ENCODE peak calls at places on chromosomes 1 and 21, in six cellular contexts. D is right lobe of liver, Q is H1, X is body of pancreas, E is ovary, B is K562. K is an unnamed sample.

GRCh38 chr1:72579629-72580028 is 297.3 kb upstream of the NEGR1 start:
- DNase-seq in D (no peak), Q (no peak), X (no peak), E (no peak), B (no peak), K (no peak)

GRCh38 chr1:212638419-212639151 is 30.0 kb downstream of the ATF3 start:
- DNase-seq in D (no peak), Q (no peak), X (no peak), E (no peak), B (no peak), K (no peak)

GRCh38 chr1:42922687-42923366 is 35.8 kb downstream of the SLC2A1 start:
- DNase-seq in D (no peak), Q (peak; percentile 53), X (peak; percentile 53), E (no peak), B (peak; percentile 88), K (no peak)

GRCh38 chr1:62180649-62181048 is 14.0 kb upstream of the L1TD1 start:
- DNase-seq in D (no peak), Q (no peak), X (no peak), E (no peak), B (no peak), K (no peak)

GRCh38 chr1:94154989-94155388 is 34.0 kb upstream of the ABCA4 start:
- DNase-seq in D (no peak), Q (no peak), X (no peak), E (no peak), B (no peak), K (no peak)

GRCh38 chr1:12230549-12231275 is 882 bp downstream of the VPS13D start:
- DNase-seq in D (peak; percentile 87), Q (no peak), X (peak; percentile 85), E (peak; percentile 64), B (peak; percentile 43), K (peak; percentile 90)

GRCh38 chr1:59692591-59692990 is 122.2 kb upstream of the HOOK1 start:
- DNase-seq in D (no peak), Q (no peak), X (no peak), E (no peak), B (no peak), K (no peak)

GRCh38 chr1:54857741-54858665 is 29.0 kb downstream of the DHCR24 start:
- DNase-seq in D (peak; percentile 78), Q (no peak), X (no peak), E (peak; percentile 24), B (no peak), K (peak; percentile 25)

GRCh38 chr1:26694597-26695416 is 1.0 kb upstream of the ARID1A start:
- DNase-seq in D (no peak), Q (no peak), X (no peak), E (no peak), B (peak; percentile 55), K (no peak)

GRCh38 chr1:94193128-94193527 is 44.3 kb downstream of the ARHGAP29 start:
- DNase-seq in D (no peak), Q (no peak), X (no peak), E (no peak), B (no peak), K (no peak)

GRCh38 chr1:203406446-203407045 is 55.6 kb upstream of the FMOD start:
- DNase-seq in D (no peak), Q (no peak), X (peak; percentile 22), E (peak; percentile 70), B (no peak), K (peak; percentile 46)

GRCh38 chr1:202129453-202130274 is 6.9 kb downstream of the GPR37L1 start:
- DNase-seq in D (no peak), Q (no peak), X (no peak), E (no peak), B (no peak), K (no peak)

GRCh38 chr21:42385619-42386018 is 10.2 kb downstream of the TMPRSS3 start:
- DNase-seq in D (no peak), Q (no peak), X (no peak), E (no peak), B (no peak), K (no peak)

GRCh38 chr1:236099622-236100021 is 34.7 kb upstream of the NID1 start:
- DNase-seq in D (no peak), Q (no peak), X (no peak), E (no peak), B (no peak), K (no peak)

DNA sequence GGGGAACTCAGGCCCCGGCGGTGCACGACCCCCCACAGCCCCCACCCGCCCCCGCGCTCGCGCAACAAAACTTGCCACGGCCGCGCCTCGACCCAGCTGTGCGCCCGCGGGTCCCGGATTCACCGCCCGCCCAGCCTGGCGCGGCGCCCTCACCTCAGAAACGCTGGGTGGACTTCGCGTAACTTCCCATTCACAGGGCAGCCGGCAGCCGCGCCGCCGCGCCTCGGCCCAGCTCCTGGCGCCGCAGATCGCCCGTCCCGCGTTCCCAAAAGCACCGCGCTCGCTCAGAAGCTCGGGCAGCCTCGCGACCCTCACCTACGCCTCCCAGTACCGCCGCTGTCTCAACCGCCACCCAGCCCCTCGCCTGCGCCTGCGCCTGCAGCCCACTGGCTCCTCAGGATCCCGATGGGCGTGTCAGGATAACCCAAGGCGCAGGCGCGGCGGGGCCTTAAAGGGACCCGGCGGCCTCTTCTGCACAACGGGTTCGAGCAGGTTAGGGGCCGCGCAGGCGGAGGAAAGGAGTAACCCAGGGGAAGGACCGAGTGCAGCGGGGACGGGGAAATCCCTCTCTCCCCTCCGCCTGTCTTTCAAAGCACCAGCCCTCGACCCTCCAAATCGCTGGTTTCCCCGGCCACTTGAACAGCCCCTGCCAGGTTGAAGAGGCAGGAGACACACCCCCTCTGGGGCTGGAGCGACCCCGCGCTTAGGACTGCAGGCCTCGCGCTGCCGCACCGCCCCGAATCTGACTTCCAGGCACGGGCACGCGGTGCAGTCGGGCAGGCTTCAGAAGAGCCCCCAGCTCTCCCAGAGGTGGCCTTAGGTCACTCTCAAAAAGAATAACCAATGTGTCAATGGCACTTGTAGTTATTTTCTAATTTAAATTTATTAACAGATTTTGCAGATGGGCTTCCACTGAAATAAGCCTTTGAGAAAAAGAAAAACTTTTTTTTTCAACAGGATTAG is at the start of gene NBPF1:
- DNase-seq in D (peak; percentile 100), Q (peak; percentile 99), X (peak; percentile 98), E (peak; percentile 96), B (peak; percentile 100), K (peak; percentile 98)
- TF ChIP-seq POLR2A in D (peak; percentile 93), Q (peak; percentile 77), X (peak; percentile 83), E (peak; percentile 77), B (no peak), K (no peak)

GRCh38 chr21:45974073-45975016 is 7.2 kb upstream of the COL6A1 start:
- DNase-seq in D (no peak), Q (no peak), X (peak; percentile 40), E (peak; percentile 78), B (peak; percentile 42), K (no peak)

GRCh38 chr21:45976666-45977335 is 4.8 kb upstream of the COL6A1 start:
- DNase-seq in D (no peak), Q (no peak), X (peak; percentile 6), E (no peak), B (no peak), K (no peak)

GRCh38 chr21:45972716-45973474 is 8.7 kb upstream of the COL6A1 start:
- DNase-seq in D (no peak), Q (no peak), X (peak; percentile 51), E (peak; percentile 96), B (no peak), K (peak; percentile 88)

GRCh38 chr21:45973475-45974072 is 8.0 kb upstream of the COL6A1 start:
- DNase-seq in D (no peak), Q (no peak), X (peak; percentile 73), E (peak; percentile 93), B (peak; percentile 72), K (peak; percentile 68)

DNA sequence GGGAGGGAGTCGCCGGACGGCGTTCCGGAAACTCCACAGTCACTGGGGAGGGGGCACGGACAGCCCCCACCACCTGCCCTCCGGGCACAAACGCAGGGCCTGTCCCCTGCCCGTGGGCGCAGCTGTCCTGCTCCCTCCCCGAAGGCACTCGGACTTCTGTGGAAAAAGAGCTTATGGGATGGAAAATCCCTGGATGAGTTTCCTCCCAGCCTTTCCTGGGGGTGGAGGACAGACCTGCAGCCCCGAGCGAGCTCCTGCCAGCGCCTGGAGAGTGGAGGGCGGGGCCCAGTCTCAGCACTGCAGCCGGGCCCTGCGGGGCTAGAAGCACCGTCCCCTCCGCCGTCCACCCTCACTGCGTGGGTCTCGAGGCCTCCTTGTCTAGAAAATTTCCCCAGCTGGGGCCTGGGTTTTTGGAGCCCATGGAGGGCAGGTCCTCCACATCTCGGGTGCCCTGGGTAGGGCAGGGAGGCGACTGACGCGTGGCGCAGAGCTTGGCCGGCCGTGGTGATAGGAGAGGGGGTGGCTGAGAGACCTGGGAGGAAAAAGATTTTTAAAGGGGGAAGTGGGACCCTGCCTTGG is 6.5 kb upstream of the COL6A1 start:
- DNase-seq in D (no peak), Q (no peak), X (peak; percentile 27), E (peak; percentile 74), B (no peak), K (no peak)
- H3K4me3 ChIP-seq in D (no peak overlapping the region), Q (peak overlapping the region; percentile 64), X (no peak overlapping the region), E (peak overlapping the region; percentile 59), B (no peak overlapping the region), K (no peak overlapping the region)

DNA sequence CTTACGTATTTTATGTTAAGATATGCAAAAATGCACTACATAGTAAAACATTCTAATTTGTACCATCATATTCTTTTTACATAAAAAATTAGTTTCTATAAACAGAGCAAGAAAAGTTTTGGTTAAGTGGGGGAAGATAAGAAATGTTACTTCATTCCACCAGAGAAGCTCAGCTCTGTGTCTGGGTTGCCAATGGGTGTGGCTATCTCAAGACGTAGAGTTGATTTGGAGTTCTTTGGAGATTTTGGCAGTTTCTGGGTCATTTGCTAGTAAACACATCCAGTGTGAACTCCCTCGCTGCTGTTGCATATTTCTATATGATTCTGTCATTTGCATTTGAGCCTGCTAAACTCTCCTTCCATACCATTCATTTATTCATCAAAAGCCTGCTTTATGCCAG is 7.2 kb downstream of the RGL1 start:
- DNase-seq in D (no peak), Q (no peak), X (no peak), E (no peak), B (no peak), K (no peak)
- TF ChIP-seq POLR2A in D (no peak), Q (no peak), X (no peak), E (no peak), B (no peak), K (no peak)

GRCh38 chr1:41891403-41891896 is 27.3 kb downstream of the HIVEP3 start:
- DNase-seq in D (peak; percentile 44), Q (no peak), X (peak; percentile 34), E (no peak), B (peak; percentile 56), K (no peak)

GRCh38 chr1:41888756-41889155 is 30.0 kb downstream of the HIVEP3 start:
- DNase-seq in D (no peak), Q (no peak), X (no peak), E (no peak), B (no peak), K (no peak)

GRCh38 chr1:41889506-41890414 is 29.0 kb downstream of the HIVEP3 start:
- DNase-seq in D (peak; percentile 26), Q (no peak), X (no peak), E (no peak), B (no peak), K (no peak)

GRCh38 chr1:41892211-41892840 is 26.4 kb downstream of the HIVEP3 start:
- DNase-seq in D (peak; percentile 23), Q (no peak), X (no peak), E (no peak), B (no peak), K (no peak)

DNA sequence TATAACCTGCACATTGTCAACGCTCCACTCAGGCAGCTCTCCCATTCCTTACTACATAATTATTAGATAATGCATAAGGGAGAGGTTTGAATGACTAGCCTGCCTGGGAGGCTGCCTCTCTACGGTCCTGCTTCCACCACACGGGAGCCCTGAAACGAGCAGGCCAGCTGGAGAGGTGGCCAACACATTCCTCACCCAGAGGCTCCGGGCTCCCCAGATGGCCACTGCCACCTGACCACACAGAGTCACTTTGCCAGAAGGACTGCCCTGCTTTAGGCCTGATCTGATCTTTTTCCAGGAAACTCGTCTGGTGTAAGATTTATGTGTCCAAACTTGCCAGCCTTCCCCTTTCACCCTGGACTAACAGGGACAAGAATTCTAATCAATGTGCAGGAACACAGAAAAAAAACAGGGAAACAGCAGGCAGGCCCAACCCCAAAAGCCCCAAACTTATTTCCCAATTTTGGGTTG is 27.8 kb downstream of the HIVEP3 start:
- DNase-seq in D (peak; percentile 58), Q (no peak), X (peak; percentile 77), E (no peak), B (peak; percentile 47), K (peak; percentile 15)
- H3K4me3 ChIP-seq in D (no peak overlapping the region), Q (no peak overlapping the region), X (no peak overlapping the region), E (peak overlapping the region; percentile 25), B (no peak overlapping the region), K (peak overlapping the region; percentile 31)